ENCODE peak calls at places on chromosomes 4 and X, in eight cellular contexts. F is fibroblast of lung; D is NT2/D1; L is CD4-positive, alpha-beta memory T cell; H is neural progenitor cell; W is hepatocyte; C is suprapubic skin; A is tibial artery. I is an unnamed sample.
A peak's percentile ranks its signal among the peaks of the same experiment; 100 is the strongest.

GRCh38 chrX:123959281-123960063 is 2.0 kb upstream of the STAG2 start:
- DNase-seq in F (peak; percentile 36), D (no peak), L (no peak), H (peak; percentile 39), W (peak; percentile 27), C (peak; percentile 78), A (peak; percentile 80), I (peak; percentile 24)

GRCh38 chr4:177313263-177313662 is 3.6 kb downstream of the NEIL3 start:
- DNase-seq in F (no peak), D (no peak), L (no peak), H (no peak), W (no peak), C (no peak), A (no peak), I (no peak)

GRCh38 chrX:104112326-104112951 is at the start of gene ZCCHC18:
- DNase-seq in F (peak; percentile 78), D (peak; percentile 80), L (no peak), H (peak; percentile 91), W (peak; percentile 58), C (peak; percentile 64), A (peak; percentile 80), I (peak; percentile 55)

GRCh38 chrX:105816517-105816916 is 5.8 kb upstream of the NRK start:
- DNase-seq in F (no peak), D (no peak), L (no peak), H (no peak), W (no peak), C (no peak), A (no peak), I (no peak)

GRCh38 chr4:74590476-74590875 is 145.5 kb downstream of the AREG start:
- DNase-seq in F (no peak), D (no peak), L (no peak), H (no peak), W (no peak), C (no peak), A (no peak), I (no peak)

GRCh38 chr4:83043801-83044407 is 8.9 kb downstream of the COPS4 start:
- DNase-seq in F (peak; percentile 68), D (no peak), L (no peak), H (no peak), W (no peak), C (no peak), A (no peak), I (no peak)

GRCh38 chr4:7691992-7692391 is 247.7 kb downstream of the AFAP1 start:
- DNase-seq in F (peak; percentile 41), D (no peak), L (no peak), H (no peak), W (no peak), C (no peak), A (no peak), I (no peak)

GRCh38 chrX:148372925-148373324 is 127.5 kb upstream of the AFF2 start:
- DNase-seq in F (no peak), D (no peak), L (no peak), H (no peak), W (no peak), C (no peak), A (no peak), I (no peak)

GRCh38 chr4:24884925-24885324 is 27.9 kb downstream of the CCDC149 start:
- DNase-seq in F (no peak), D (no peak), L (no peak), H (no peak), W (no peak), C (no peak), A (no peak), I (no peak)

GRCh38 chr4:173503330-173504180 is 26.5 kb downstream of the HAND2 start:
- DNase-seq in F (no peak), D (no peak), L (no peak), H (no peak), W (no peak), C (no peak), A (no peak), I (no peak)

DNA sequence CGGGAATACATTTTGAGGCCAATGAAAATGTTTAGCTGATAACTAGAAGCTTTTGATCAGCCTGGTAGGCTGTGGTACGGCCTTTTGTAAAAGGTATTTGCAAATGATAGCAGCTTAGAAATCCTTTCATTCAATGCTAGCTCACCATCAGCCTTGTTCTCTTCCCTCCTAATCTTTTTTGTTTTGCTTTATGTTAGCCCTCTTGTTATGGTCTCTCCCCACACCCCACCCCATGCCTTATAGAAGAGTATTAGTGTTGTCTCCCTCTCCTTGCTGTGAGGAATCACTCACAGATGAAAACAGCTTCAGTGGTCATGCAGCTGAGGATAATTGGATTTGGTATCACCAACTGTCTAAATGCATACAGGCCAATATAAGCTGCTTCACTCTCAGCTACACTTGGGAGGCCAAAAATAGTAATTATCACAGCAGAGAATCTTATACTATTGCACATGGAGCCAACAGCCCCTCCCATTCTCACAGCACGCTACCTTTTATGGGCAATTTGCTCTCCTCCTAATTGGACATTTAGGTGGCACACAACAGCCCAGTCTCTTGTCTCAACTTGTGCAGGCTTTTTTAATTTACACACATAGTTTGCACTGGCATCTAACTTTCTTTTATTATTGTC is 494.6 kb upstream of the FAM241A start:
- DNase-seq in F (no peak), D (no peak), L (no peak), H (peak; percentile 64), W (no peak), C (no peak), A (no peak), I (no peak)
- H3K4me3 ChIP-seq in F (no peak overlapping the region), D (no peak overlapping the region), L (no peak overlapping the region), H (no peak overlapping the region), W (no peak overlapping the region), C (no peak overlapping the region), A (no peak overlapping the region), I (no peak overlapping the region)

GRCh38 chrX:16946361-16946964 is at the start of gene REPS2:
- DNase-seq in F (peak; percentile 64), D (peak; percentile 60), L (peak; percentile 74), H (peak; percentile 96), W (peak; percentile 95), C (peak; percentile 86), A (peak; percentile 87), I (peak; percentile 83)

GRCh38 chrX:16953606-16954211 is 7.3 kb downstream of the REPS2 start:
- DNase-seq in F (peak; percentile 42), D (no peak), L (no peak), H (no peak), W (no peak), C (no peak), A (no peak), I (no peak)

GRCh38 chrX:16946971-16947562 is 609 bp downstream of the REPS2 start:
- DNase-seq in F (no peak), D (no peak), L (peak; percentile 6), H (peak; percentile 21), W (no peak), C (no peak), A (no peak), I (peak; percentile 2)

GRCh38 chrX:16950423-16950822 is 4.0 kb downstream of the REPS2 start:
- DNase-seq in F (no peak), D (no peak), L (no peak), H (no peak), W (no peak), C (no peak), A (no peak), I (no peak)
- H3K27me3 ChIP-seq in F (peaks cover 3% of the 10 kb centered on the region), D (peaks cover 32% of the 10 kb centered on the region), L (no peaks in the 10 kb centered on the region), H (peaks cover 36% of the 10 kb centered on the region), W (peaks cover 12% of the 10 kb centered on the region), C (no peaks in the 10 kb centered on the region), A (no peaks in the 10 kb centered on the region), I (no peaks in the 10 kb centered on the region)

GRCh38 chr4:6300359-6300758 is 30.7 kb downstream of the WFS1 start:
- DNase-seq in F (no peak), D (no peak), L (no peak), H (no peak), W (no peak), C (no peak), A (no peak), I (no peak)

GRCh38 chr4:6299875-6300274 is 30.2 kb downstream of the WFS1 start:
- DNase-seq in F (no peak), D (no peak), L (no peak), H (no peak), W (no peak), C (no peak), A (no peak), I (no peak)

GRCh38 chr4:6301732-6302442 is 32.2 kb downstream of the WFS1 start:
- DNase-seq in F (no peak), D (no peak), L (no peak), H (no peak), W (no peak), C (no peak), A (no peak), I (no peak)

GRCh38 chr4:6302869-6303268 is 33.2 kb downstream of the WFS1 start:
- DNase-seq in F (no peak), D (no peak), L (no peak), H (no peak), W (no peak), C (no peak), A (no peak), I (no peak)

DNA sequence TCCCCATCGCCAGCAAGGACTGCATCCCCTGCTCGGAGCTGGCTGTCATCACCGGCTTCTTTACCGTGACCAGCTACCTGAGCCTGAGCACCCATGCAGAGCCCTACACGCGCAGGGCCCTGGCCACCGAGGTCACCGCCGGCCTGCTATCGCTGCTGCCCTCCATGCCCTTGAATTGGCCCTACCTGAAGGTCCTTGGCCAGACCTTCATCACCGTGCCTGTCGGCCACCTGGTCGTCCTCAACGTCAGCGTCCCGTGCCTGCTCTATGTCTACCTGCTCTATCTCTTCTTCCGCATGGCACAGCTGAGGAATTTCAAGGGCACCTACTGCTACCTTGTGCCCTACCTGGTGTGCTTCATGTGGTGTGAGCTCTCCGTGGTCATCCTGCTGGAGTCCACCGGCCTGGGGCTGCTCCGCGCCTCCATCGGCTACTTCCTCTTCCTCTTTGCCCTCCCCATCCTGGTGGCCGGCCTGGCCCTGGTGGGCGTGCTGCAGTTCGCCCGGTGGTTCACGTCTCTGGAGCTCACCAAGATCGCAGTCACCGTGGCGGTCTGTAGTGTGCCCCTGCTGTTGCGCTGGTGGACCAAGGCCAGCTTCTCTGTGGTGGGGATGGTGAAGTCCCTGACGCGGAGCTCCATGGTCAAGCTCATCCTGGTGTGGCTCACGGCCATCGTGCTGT is 31.5 kb downstream of the WFS1 start:
- DNase-seq in F (no peak), D (no peak), L (no peak), H (no peak), W (no peak), C (no peak), A (no peak), I (no peak)
- H3K36me3 ChIP-seq in F (peaks cover 12% of the 10 kb centered on the region), D (peaks cover 74% of the 10 kb centered on the region), L (no peaks in the 10 kb centered on the region), H (no peaks in the 10 kb centered on the region), W (no peaks in the 10 kb centered on the region), C (peaks cover 70% of the 10 kb centered on the region), A (peaks cover 74% of the 10 kb centered on the region), I (no peaks in the 10 kb centered on the region)

DNA sequence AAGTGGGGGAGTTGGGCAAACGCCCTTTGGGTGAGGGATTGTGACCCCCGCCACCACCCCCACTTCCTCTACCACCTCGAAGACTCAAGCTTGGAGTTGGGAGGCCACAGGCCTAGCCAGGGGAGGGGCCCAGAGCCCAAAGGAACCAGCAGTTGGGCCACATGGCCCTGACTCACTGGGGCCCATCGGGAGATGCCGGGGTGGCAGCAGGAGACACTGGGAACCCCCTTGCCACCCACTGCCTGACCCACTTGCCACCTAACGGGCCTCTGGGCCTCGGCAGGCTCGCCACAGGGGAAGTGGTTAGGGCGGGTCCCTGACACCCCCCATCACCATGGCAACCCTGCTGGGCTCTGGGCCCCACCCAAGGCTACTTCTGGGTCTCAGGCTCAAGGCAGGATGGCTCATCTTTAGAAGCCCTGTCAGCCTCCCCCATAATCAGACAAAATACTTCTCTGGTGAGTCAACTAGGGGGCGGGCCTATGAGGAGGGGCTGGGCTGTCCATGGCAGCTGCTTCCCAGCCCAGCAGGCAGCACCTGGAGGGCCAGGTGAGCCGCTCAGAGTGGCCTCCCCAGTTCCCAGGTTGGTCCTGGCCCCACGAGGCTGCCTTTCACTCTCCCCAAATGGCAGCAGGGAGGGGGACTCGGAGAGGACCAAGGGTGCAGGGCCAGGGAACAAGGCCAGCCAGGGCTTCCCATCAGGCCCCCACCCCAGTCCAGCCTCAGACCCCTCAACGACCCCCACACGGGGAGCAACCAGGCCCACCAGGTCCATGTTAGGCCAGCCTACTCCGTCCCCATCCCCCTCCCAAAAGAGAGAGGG is 5.6 kb downstream of the FLNA start:
- DNase-seq in F (peak; percentile 89), D (no peak), L (peak; percentile 95), H (peak; percentile 27), W (peak; percentile 87), C (peak; percentile 91), A (peak; percentile 84), I (peak; percentile 83)
- H3K4me3 ChIP-seq in F (peak overlapping the region; percentile 63), D (peak overlapping the region; percentile 32), L (peak overlapping the region; percentile 59), H (peak overlapping the region; percentile 86), W (peak overlapping the region; percentile 55), C (peak overlapping the region; percentile 67), A (peak overlapping the region; percentile 78), I (peak overlapping the region; percentile 98)

I was measured in Caco-2.